ENCODE peak calls at places on chromosomes 4 and X, in five cellular contexts. V is thoracic aorta, W is fibroblast of lung, Q is A549, U is HepG2. F is an unnamed sample.

GRCh38 chr4:118834070-118834469 is 1.9 kb downstream of the SEC24D start:
- DNase-seq in Q (no peak), W (peak; percentile 44), U (no peak), V (no peak), F (no peak)

GRCh38 chr4:54741161-54741560 is 83.4 kb downstream of the KIT start:
- DNase-seq in W (no peak), U (no peak), V (no peak), Q (no peak), F (no peak)

GRCh38 chrX:154136627-154137161 is 7.3 kb upstream of the OPN1LW start:
- DNase-seq in U (peak; percentile 45), W (peak; percentile 36), Q (peak; percentile 43), V (no peak), F (peak; percentile 2)

GRCh38 chrX:45228126-45228525 is 27.4 kb upstream of the DIPK2B start:
- DNase-seq in U (no peak), Q (no peak), V (no peak), W (no peak), F (no peak)

GRCh38 chr4:18214656-18215055 is 193.1 kb upstream of the LCORL start:
- DNase-seq in U (no peak), W (no peak), V (no peak), Q (no peak), F (no peak)

GRCh38 chr4:76533314-76533713 is 98.3 kb downstream of the SHROOM3 start:
- DNase-seq in W (no peak), V (no peak), U (no peak), Q (no peak), F (no peak)

GRCh38 chr4:180789929-180790328 is 1453.3 kb upstream of the TENM3 start:
- DNase-seq in W (no peak), Q (no peak), V (no peak), U (no peak), F (no peak)

GRCh38 chrX:96576358-96576757 is 108.3 kb upstream of the DIAPH2 start:
- DNase-seq in V (no peak), W (no peak), U (no peak), Q (no peak), F (no peak)

GRCh38 chrX:6667048-6667768 is 132.3 kb upstream of the VCX3A start:
- DNase-seq in W (no peak), Q (no peak), U (no peak), V (no peak), F (no peak)

GRCh38 chr4:54909964-54910363 is 215.4 kb downstream of the KDR start:
- DNase-seq in Q (no peak), W (no peak), V (no peak), U (no peak), F (no peak)

GRCh38 chr4:113636877-113637276 is 124.7 kb downstream of the CAMK2D start:
- DNase-seq in U (no peak), W (peak; percentile 93), V (no peak), Q (no peak), F (peak; percentile 5)

GRCh38 chrX:45006002-45006800 is 133.2 kb downstream of the KDM6A start:
- DNase-seq in W (peak; percentile 51), Q (peak; percentile 53), U (no peak), V (no peak), F (no peak)

GRCh38 chrX:1322393-1322792 is 14.2 kb upstream of the IL3RA start:
- DNase-seq in U (no peak), Q (no peak), W (no peak), V (no peak), F (no peak)

GRCh38 chr4:2260336-2261109 is 1.4 kb downstream of the MXD4 start:
- DNase-seq in U (no peak), V (no peak), Q (no peak), W (no peak), F (no peak)

GRCh38 chrX:20743054-20743453 is 476.3 kb upstream of the RPS6KA3 start:
- DNase-seq in Q (no peak), U (no peak), W (no peak), V (no peak), F (no peak)

GRCh38 chrX:131837325-131837724 is 185.8 kb upstream of the STK26 start:
- DNase-seq in Q (no peak), U (no peak), V (no peak), W (no peak), F (peak; percentile 4)

GRCh38 chrX:43176686-43177085 is 398.7 kb upstream of the PPP1R2C start:
- DNase-seq in Q (peak; percentile 35), U (peak; percentile 0), W (no peak), V (no peak), F (peak; percentile 7)

GRCh38 chrX:2373615-2374014 is 127.2 kb downstream of the DHRSX start:
- DNase-seq in U (no peak), Q (no peak), W (no peak), V (no peak), F (no peak)

GRCh38 chr4:184320630-184321029 is 103.0 kb upstream of the ENPP6 start:
- DNase-seq in Q (no peak), W (no peak), U (no peak), V (no peak), F (no peak)

GRCh38 chr4:162939086-162939485 is 227.6 kb downstream of the NAF1 start:
- DNase-seq in Q (no peak), U (no peak), V (no peak), W (no peak), F (no peak)

GRCh38 chrX:69216911-69217310 is 51.7 kb upstream of the PJA1 start:
- DNase-seq in Q (no peak), V (no peak), U (no peak), W (no peak), F (no peak)

GRCh38 chr4:3792813-3793212 is 26.6 kb downstream of the ADRA2C start:
- DNase-seq in W (no peak), V (no peak), U (no peak), Q (peak; percentile 25), F (no peak)

GRCh38 chr4:72186714-72187113 is 154.9 kb downstream of the NPFFR2 start:
- DNase-seq in Q (no peak), U (no peak), V (no peak), W (no peak), F (no peak)

GRCh38 chrX:52574416-52575275 is 57.8 kb upstream of the XAGE1B start:
- DNase-seq in U (peak; percentile 39), W (peak; percentile 53), Q (peak; percentile 76), V (no peak), F (peak; percentile 21)

GRCh38 chr4:8252301-8253173 is 17.0 kb upstream of the HTRA3 start:
- DNase-seq in V (no peak), W (peak; percentile 67), U (no peak), Q (no peak), F (no peak)

DNA sequence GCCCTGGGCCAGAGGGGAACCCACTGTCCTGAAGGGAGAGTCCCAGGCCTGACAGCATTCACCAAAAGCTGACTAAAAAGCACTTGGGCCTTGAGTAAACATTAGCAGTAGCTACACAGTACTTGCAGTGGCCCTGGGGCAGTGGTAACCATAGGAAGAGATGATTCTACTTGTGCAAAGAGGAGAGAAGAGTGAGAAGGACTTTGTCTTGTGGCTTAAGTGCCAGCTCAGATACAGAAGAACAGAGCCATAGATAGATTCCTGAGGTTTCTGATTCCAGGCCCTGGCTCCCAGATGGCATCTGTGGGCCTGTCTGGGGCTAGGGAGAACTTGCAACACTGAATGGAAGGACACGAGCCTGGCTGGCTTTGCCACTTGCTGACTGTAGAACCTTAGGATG is 100.5 kb downstream of the PTCHD1 start:
- DNase-seq in Q (no peak), U (no peak), V (no peak), W (peak; percentile 4), F (no peak)
- H3K27ac ChIP-seq in Q (no peak overlapping the region), U (no peak overlapping the region), V (peak overlapping the region; percentile 78), W (no peak overlapping the region), F (no peak overlapping the region)

GRCh38 chr4:86595426-86595805 is 1.3 kb downstream of the PTPN13 start:
- DNase-seq in W (peak; percentile 45), U (no peak), V (no peak), Q (no peak), F (no peak)

GRCh38 chr4:86600007-86600653 is 6.0 kb downstream of the PTPN13 start:
- DNase-seq in Q (no peak), U (no peak), V (no peak), W (no peak), F (no peak)

GRCh38 chr4:86594559-86595425 is 677 bp downstream of the PTPN13 start:
- DNase-seq in U (no peak), W (peak; percentile 88), Q (peak; percentile 48), V (no peak), F (peak; percentile 61)

GRCh38 chr4:86593726-86594558 is at the start of gene PTPN13:
- DNase-seq in V (peak; percentile 91), U (peak; percentile 42), W (peak; percentile 99), Q (peak; percentile 97), F (peak; percentile 96)

DNA sequence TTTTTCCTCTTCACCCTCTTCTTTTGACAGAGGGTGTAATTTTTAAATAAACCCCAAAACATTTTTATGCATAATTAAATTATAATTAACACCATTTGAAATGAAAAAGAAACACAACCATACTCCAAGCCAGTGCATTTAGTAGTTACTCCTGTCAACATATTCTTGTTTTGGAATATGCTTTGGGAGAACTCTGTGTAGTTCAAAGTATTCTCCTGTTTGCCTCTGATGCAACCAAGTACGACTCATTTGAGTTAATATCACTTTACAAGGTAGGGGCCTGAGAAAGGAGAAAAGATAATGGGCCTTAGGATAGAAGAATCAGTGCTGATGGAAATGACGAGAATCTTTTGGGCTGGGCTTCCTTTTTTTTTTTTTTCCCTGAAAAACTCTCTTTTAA is 2.7 kb downstream of the PTPN13 start:
- DNase-seq in V (no peak), U (no peak), W (peak; percentile 18), Q (no peak), F (no peak)
- H3K27ac ChIP-seq in V (no peak overlapping the region), U (no peak overlapping the region), W (no peak overlapping the region), Q (no peak overlapping the region), F (peak overlapping the region; percentile 76)

GRCh38 chr4:4985844-4986243 is 33.4 kb downstream of the CYTL1 start:
- DNase-seq in U (no peak), V (no peak), Q (peak; percentile 47), W (peak; percentile 8), F (peak; percentile 11)
- H3K27ac ChIP-seq in U (no peak overlapping the region), V (no peak overlapping the region), Q (peak overlapping the region; percentile 20), W (no peak overlapping the region), F (no peak overlapping the region)

DNA sequence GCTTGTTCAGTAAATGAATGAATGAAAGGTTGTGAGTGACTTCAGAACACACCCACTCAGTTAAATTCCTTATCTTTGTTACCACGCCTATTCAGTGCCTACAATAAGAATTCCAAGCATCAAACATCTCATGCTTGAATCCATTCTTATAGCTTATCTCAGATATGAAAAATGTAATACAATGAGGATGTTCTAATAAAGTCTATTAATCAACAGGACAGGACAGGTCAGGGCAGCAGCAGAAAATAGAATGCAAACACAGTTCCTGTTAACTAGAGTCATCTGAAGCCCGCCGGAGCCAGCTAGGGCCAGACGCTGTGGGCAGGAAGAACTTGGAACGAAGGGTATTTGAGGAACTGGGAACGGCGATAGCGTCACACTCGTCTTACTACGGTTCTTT is 48.5 kb downstream of the SEL1L3 start:
- DNase-seq in U (no peak), Q (peak; percentile 80), V (peak; percentile 19), W (peak; percentile 95), F (peak; percentile 93)
- H3K27ac ChIP-seq in U (no peak overlapping the region), Q (peak overlapping the region; percentile 89), V (no peak overlapping the region), W (no peak overlapping the region), F (no peak overlapping the region)

GRCh38 chrX:103376979-103377324 is 614 bp downstream of the BEX3 start:
- DNase-seq in Q (peak; percentile 24), U (no peak), W (peak; percentile 32), V (no peak), F (no peak)
- H3K27ac ChIP-seq in Q (peak overlapping the region; percentile 100), U (no peak overlapping the region), W (peak overlapping the region; percentile 71), V (peak overlapping the region; percentile 22), F (peak overlapping the region; percentile 66)

GRCh38 chr4:51853027-51853682 is 10.2 kb downstream of the DCUN1D4 start:
- DNase-seq in V (no peak), U (peak; percentile 71), W (peak; percentile 29), Q (peak; percentile 14), F (no peak)
- H3K27ac ChIP-seq in V (peak overlapping the region; percentile 3), U (peak overlapping the region; percentile 78), W (peak overlapping the region; percentile 22), Q (peak overlapping the region; percentile 90), F (no peak overlapping the region)